ENCODE peak calls at places on chromosome 11, in five cellular contexts. One of them, this sample, is unnamed.

GRCh38 chr11:92865352-92865751 is 104.1 kb upstream of the MTNR1B start:
- DNase-seq in AG09309: peak
- DNase-seq in Peyer's patch: no peak
- DNase-seq in HCT116: no peak
- DNase-seq in fibroblast of villous mesenchyme: peak
- DNase-seq in this sample: no peak

GRCh38 chr11:37946155-37946766 is 1348.2 kb upstream of the RAG2 start:
- DNase-seq in HCT116: no peak
- DNase-seq in Peyer's patch: no peak
- DNase-seq in fibroblast of villous mesenchyme: peak
- DNase-seq in AG09309: no peak
- DNase-seq in this sample: peak

GRCh38 chr11:88086297-88086696 is 88.9 kb downstream of the RAB38 start:
- DNase-seq in Peyer's patch: no peak
- DNase-seq in fibroblast of villous mesenchyme: no peak
- DNase-seq in HCT116: no peak
- DNase-seq in AG09309: no peak
- DNase-seq in this sample: no peak

GRCh38 chr11:45180888-45181594 is 34.6 kb downstream of the PRDM11 start:
- DNase-seq in AG09309: no peak
- DNase-seq in fibroblast of villous mesenchyme: peak
- DNase-seq in Peyer's patch: peak
- DNase-seq in HCT116: peak
- DNase-seq in this sample: no peak

GRCh38 chr11:63829823-63830489 is 9.0 kb upstream of the MARK2 start:
- DNase-seq in Peyer's patch: no peak
- DNase-seq in AG09309: no peak
- DNase-seq in HCT116: no peak
- DNase-seq in fibroblast of villous mesenchyme: peak
- DNase-seq in this sample: no peak

GRCh38 chr11:102111011-102111786 is 952 bp downstream of the YAP1 start:
- DNase-seq in fibroblast of villous mesenchyme: peak
- DNase-seq in HCT116: no peak
- DNase-seq in AG09309: no peak
- DNase-seq in Peyer's patch: peak
- DNase-seq in this sample: peak

GRCh38 chr11:107999759-108000455 is 8.8 kb upstream of the CUL5 start:
- DNase-seq in HCT116: peak
- DNase-seq in fibroblast of villous mesenchyme: peak
- DNase-seq in Peyer's patch: no peak
- DNase-seq in AG09309: no peak
- DNase-seq in this sample: peak

GRCh38 chr11:76625787-76626186 is 44.8 kb downstream of the LRRC32 start:
- DNase-seq in HCT116: no peak
- DNase-seq in Peyer's patch: no peak
- DNase-seq in AG09309: no peak
- DNase-seq in fibroblast of villous mesenchyme: no peak
- DNase-seq in this sample: no peak

GRCh38 chr11:78419327-78419726 is 1.7 kb upstream of the GAB2 start:
- DNase-seq in HCT116: no peak
- DNase-seq in fibroblast of villous mesenchyme: peak
- DNase-seq in AG09309: peak
- DNase-seq in Peyer's patch: no peak
- DNase-seq in this sample: peak

GRCh38 chr11:43937434-43938411 is 4.7 kb upstream of the C11orf96 start:
- DNase-seq in AG09309: no peak
- DNase-seq in fibroblast of villous mesenchyme: peak
- DNase-seq in HCT116: peak
- DNase-seq in Peyer's patch: no peak
- DNase-seq in this sample: no peak

GRCh38 chr11:1292018-1292643 is 17.3 kb downstream of the TOLLIP start:
- DNase-seq in Peyer's patch: no peak
- DNase-seq in fibroblast of villous mesenchyme: no peak
- DNase-seq in HCT116: no peak
- DNase-seq in AG09309: no peak
- DNase-seq in this sample: no peak

GRCh38 chr11:101706015-101706414 is 122.2 kb upstream of the TRPC6 start:
- DNase-seq in Peyer's patch: no peak
- DNase-seq in HCT116: no peak
- DNase-seq in fibroblast of villous mesenchyme: no peak
- DNase-seq in AG09309: no peak
- DNase-seq in this sample: no peak

GRCh38 chr11:11407738-11408084 is 54.7 kb upstream of the CSNK2A3 start:
- DNase-seq in AG09309: no peak
- DNase-seq in HCT116: no peak
- DNase-seq in fibroblast of villous mesenchyme: no peak
- DNase-seq in Peyer's patch: no peak
- DNase-seq in this sample: no peak

GRCh38 chr11:131675489-131675888 is 305.1 kb downstream of the NTM start:
- DNase-seq in HCT116: no peak
- DNase-seq in Peyer's patch: no peak
- DNase-seq in fibroblast of villous mesenchyme: no peak
- DNase-seq in AG09309: no peak
- DNase-seq in this sample: no peak

GRCh38 chr11:64903291-64903833 is 13.6 kb downstream of the ATG2A start:
- DNase-seq in HCT116: no peak
- DNase-seq in Peyer's patch: no peak
- DNase-seq in fibroblast of villous mesenchyme: no peak
- DNase-seq in AG09309: no peak
- DNase-seq in this sample: no peak

DNA sequence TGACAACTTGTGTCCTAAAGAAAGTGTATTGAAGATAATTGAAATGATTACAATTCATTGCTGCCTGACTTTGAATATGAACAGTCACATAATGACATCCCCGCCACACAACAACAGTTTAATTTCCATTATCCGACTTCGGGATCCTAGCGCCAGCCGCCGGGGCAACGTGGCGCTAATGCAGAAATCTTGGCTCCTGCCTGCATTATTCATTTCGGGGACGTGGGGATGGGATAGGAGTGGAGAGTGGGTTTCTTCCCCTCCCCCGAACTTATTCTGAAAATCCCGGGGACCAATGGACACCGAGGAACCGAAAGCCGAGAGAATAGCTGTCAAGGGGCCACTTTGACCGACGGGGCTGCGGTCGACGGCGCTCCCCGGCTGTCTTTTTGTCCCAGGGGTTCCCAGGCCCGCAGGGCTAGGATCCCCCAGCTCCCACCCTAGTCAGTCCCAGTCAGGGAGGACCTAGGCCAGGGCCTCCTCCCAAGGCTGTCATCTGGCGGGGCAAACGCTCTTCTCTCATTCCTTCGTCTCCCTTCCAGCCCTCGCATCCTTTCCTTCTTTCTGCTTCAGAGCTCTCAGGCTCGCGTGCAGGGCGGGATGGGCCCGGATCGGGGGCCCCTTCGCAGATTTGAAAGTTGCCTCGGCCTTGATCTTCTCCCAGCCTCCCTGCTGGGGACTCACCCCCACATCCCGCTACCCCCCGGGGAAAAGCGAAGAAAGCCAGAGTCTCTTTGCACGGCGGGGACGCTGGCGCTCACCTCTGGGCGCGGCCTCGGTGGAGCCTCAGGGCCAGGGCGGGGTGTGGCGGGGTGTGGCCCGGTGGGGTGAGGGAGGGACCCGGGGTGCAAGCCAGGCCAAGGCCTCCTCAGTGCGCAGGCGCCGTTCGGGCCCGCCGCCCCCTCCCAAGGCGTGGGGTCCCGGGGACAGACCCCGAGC is 14.6 kb upstream of the PAX6 start:
- DNase-seq in AG09309: no peak
- DNase-seq in HCT116: no peak
- DNase-seq in Peyer's patch: peak
- DNase-seq in fibroblast of villous mesenchyme: no peak
- DNase-seq in this sample: no peak
- H3K4me3 ChIP-seq in AG09309: no peak
- H3K4me3 ChIP-seq in HCT116: no peak
- H3K4me3 ChIP-seq in Peyer's patch: no peak
- H3K4me3 ChIP-seq in fibroblast of villous mesenchyme: no peak
- H3K4me3 ChIP-seq in this sample: no peak

GRCh38 chr11:118290923-118291322 is 13.6 kb upstream of the CD3E start:
- DNase-seq in HCT116: peak
- DNase-seq in Peyer's patch: no peak
- DNase-seq in fibroblast of villous mesenchyme: no peak
- DNase-seq in AG09309: no peak
- DNase-seq in this sample: no peak
- TF ChIP-seq CTCF in HCT116: peak
- TF ChIP-seq CTCF in Peyer's patch: peak
- TF ChIP-seq CTCF in fibroblast of villous mesenchyme: peak
- TF ChIP-seq CTCF in AG09309: peak
- TF ChIP-seq CTCF in this sample: no peak

GRCh38 chr11:66001941-66002647 is at the start of the genes BANF1 and EIF1AD:
- DNase-seq in Peyer's patch: peak
- DNase-seq in HCT116: peak
- DNase-seq in fibroblast of villous mesenchyme: peak
- DNase-seq in AG09309: peak
- DNase-seq in this sample: peak
- H3K4me3 ChIP-seq in Peyer's patch: peak
- H3K4me3 ChIP-seq in HCT116: peak
- H3K4me3 ChIP-seq in fibroblast of villous mesenchyme: peak
- H3K4me3 ChIP-seq in AG09309: peak
- H3K4me3 ChIP-seq in this sample: peak

GRCh38 chr11:70270104-70270876 is at the start of gene PPFIA1:
- DNase-seq in AG09309: peak
- DNase-seq in HCT116: peak
- DNase-seq in fibroblast of villous mesenchyme: peak
- DNase-seq in Peyer's patch: peak
- DNase-seq in this sample: peak
- TF ChIP-seq CTCF in AG09309: no peak
- TF ChIP-seq CTCF in HCT116: no peak
- TF ChIP-seq CTCF in fibroblast of villous mesenchyme: no peak
- TF ChIP-seq CTCF in Peyer's patch: no peak
- TF ChIP-seq CTCF in this sample: no peak

DNA sequence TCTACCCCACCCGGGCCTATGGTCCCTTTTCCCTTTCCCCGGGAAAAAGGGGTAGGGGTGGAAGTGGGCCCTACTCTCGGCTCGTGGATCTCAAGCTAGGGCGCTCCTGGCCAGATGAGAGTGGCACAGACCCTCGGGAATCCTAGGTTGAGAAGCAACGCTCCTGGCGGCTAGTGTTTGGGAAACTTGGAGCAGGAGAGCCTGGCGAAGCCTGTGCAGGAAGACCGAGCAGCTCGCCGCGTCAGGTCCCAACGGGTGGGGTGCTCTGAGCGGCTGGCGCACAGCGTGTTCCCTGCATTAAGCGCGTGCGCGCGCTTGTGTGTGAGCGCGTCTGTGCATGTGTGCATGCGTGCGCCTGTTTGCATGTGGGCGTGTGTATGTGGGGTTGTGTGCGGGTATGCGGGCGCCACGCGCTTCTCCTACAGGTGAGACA is 7.1 kb upstream of the FLI1 start:
- DNase-seq in AG09309: no peak
- DNase-seq in Peyer's patch: peak
- DNase-seq in fibroblast of villous mesenchyme: peak
- DNase-seq in HCT116: no peak
- DNase-seq in this sample: no peak
- H3K4me3 ChIP-seq in AG09309: peak
- H3K4me3 ChIP-seq in Peyer's patch: peak
- H3K4me3 ChIP-seq in fibroblast of villous mesenchyme: peak
- H3K4me3 ChIP-seq in HCT116: no peak
- H3K4me3 ChIP-seq in this sample: peak

DNA sequence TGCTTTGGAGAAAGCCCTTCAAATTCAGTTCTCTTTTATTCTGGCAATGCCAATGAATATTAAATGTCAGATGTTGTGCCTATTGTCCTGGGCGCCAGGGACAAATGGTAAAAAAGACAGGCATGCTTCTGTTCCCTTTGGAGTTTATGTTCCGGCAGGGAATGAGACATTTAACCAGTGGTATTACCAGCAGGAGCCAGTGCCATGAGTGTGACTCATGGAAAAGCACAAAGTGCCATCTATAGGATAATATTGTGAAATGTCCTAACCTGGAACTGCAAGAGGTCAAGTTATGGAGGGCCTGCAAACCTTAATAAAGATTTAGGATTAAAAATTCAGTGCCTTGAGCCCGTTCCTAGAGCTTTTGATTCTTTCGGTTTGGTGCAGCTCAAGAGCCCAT is 39.5 kb downstream of the REXO2 start:
- DNase-seq in AG09309: no peak
- DNase-seq in HCT116: no peak
- DNase-seq in Peyer's patch: no peak
- DNase-seq in fibroblast of villous mesenchyme: peak
- DNase-seq in this sample: no peak
- TF ChIP-seq CTCF in AG09309: no peak
- TF ChIP-seq CTCF in HCT116: no peak
- TF ChIP-seq CTCF in Peyer's patch: no peak
- TF ChIP-seq CTCF in fibroblast of villous mesenchyme: no peak
- TF ChIP-seq CTCF in this sample: no peak

DNA sequence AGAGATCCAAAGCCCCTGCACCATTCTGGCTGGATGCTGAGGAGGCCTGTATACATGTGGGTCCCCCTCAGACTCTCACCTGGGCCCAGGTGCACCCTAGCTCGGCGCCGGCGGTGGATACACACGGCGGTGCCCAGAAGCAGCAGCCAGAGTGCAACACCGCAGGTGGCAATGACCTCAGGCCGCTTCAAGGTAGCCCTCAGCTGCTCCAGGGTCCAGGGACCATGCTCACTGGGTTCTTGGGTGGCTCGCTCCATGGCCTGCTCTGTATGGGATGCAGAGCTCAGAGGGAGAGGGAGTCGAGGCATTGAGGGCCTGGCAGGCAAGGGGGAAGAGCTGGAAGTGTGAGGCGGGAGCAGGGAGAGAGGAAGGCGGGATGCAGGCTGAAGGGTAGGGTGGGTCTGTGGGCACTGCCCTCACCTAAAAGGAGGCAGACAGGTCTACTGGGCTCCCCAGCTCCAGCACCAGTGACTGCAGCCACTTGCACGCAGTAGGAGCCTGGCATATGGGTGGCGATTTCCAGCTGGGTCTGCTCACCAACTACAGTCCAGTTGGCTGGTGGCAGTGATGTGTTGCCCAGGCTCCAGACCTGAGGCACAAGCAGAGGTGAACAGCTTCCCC is 3.8 kb downstream of the ROBO4 start:
- DNase-seq in Peyer's patch: no peak
- DNase-seq in AG09309: no peak
- DNase-seq in HCT116: no peak
- DNase-seq in fibroblast of villous mesenchyme: no peak
- DNase-seq in this sample: no peak
- H3K4me3 ChIP-seq in Peyer's patch: no peak
- H3K4me3 ChIP-seq in AG09309: no peak
- H3K4me3 ChIP-seq in HCT116: no peak
- H3K4me3 ChIP-seq in fibroblast of villous mesenchyme: no peak
- H3K4me3 ChIP-seq in this sample: no peak

DNA sequence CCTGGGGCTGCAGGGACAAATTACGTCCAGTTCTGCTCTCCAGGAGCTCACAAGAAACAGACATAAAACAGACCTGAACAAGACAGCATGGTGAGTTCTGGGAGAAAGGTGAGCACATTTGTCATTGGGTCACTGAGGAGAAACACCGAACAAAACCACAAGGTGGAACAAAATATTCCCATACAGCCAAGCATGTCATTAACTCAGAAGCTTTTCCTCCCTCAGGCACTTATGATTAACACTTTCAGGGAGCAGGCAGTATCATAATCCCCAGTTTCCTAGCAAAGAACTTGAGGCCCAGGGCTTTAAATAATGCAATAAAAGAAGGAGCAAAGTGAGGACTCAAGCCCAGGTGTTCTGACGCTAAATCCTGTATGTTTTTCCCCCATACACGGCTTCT is 43.0 kb downstream of the P4HA3 start:
- DNase-seq in Peyer's patch: no peak
- DNase-seq in AG09309: no peak
- DNase-seq in HCT116: no peak
- DNase-seq in fibroblast of villous mesenchyme: no peak
- DNase-seq in this sample: no peak
- TF ChIP-seq CTCF in Peyer's patch: no peak
- TF ChIP-seq CTCF in AG09309: no peak
- TF ChIP-seq CTCF in HCT116: no peak
- TF ChIP-seq CTCF in fibroblast of villous mesenchyme: no peak
- TF ChIP-seq CTCF in this sample: no peak

This sample was measured in astrocyte of the cerebellum.